ENCODE peak calls at places on chromosome 9, in five cellular contexts. K, P, Z, L and D are unnamed samples.

GRCh38 chr9:109474944-109475343 is 23.2 kb downstream of the PTPN3 start:
- DNase-seq in K (no peak), P (no peak), Z (no peak), L (no peak), D (no peak)

GRCh38 chr9:131954299-131954698 is 125.4 kb downstream of the MED27 start:
- DNase-seq in K (no peak), P (no peak), Z (no peak), L (no peak), D (no peak)

GRCh38 chr9:124255222-124255621 is 2.5 kb upstream of the NEK6 start:
- DNase-seq in K (no peak), P (no peak), Z (no peak), L (no peak), D (no peak)

GRCh38 chr9:16032799-16033198 is 480.0 kb downstream of the CCDC171 start:
- DNase-seq in K (no peak), P (no peak), Z (no peak), L (no peak), D (no peak)

GRCh38 chr9:88303785-88304495 is 84.3 kb upstream of the SPIN1 start:
- DNase-seq in K (no peak), P (no peak), Z (no peak), L (no peak), D (no peak)

GRCh38 chr9:14690986-14691730 is 2.1 kb downstream of the ZDHHC21 start:
- DNase-seq in K (peak; percentile 48), P (no peak), Z (no peak), L (no peak), D (no peak)

GRCh38 chr9:6171667-6172066 is 43.9 kb upstream of the IL33 start:
- DNase-seq in K (no peak), P (no peak), Z (no peak), L (no peak), D (no peak)

GRCh38 chr9:91253488-91253887 is 108.2 kb downstream of the AUH start:
- DNase-seq in K (no peak), P (peak; percentile 5), Z (no peak), L (no peak), D (no peak)

GRCh38 chr9:135281661-135282000 is 194.2 kb downstream of the OLFM1 start:
- DNase-seq in K (no peak), P (no peak), Z (no peak), L (no peak), D (no peak)

GRCh38 chr9:100473271-100474081 is 527 bp downstream of the TMEFF1 start:
- DNase-seq in K (peak; percentile 48), P (peak; percentile 30), Z (peak; percentile 36), L (no peak), D (peak; percentile 67)

GRCh38 chr9:96256800-96257199 is 45.2 kb downstream of the HSD17B3 start:
- DNase-seq in K (peak; percentile 23), P (no peak), Z (no peak), L (no peak), D (no peak)

GRCh38 chr9:120366646-120367019 is 213.3 kb downstream of the CDK5RAP2 start:
- DNase-seq in K (peak; percentile 83), P (no peak), Z (no peak), L (no peak), D (no peak)

GRCh38 chr9:73118898-73119554 is 32.6 kb upstream of the ANXA1 start:
- DNase-seq in K (peak; percentile 74), P (no peak), Z (no peak), L (no peak), D (no peak)

GRCh38 chr9:36144322-36145206 is 8.0 kb downstream of the GLIPR2 start:
- DNase-seq in K (no peak), P (no peak), Z (no peak), L (no peak), D (no peak)

GRCh38 chr9:73872693-73873092 is 624.4 kb upstream of the RORB start:
- DNase-seq in K (no peak), P (no peak), Z (no peak), L (no peak), D (no peak)

GRCh38 chr9:114446036-114446435 is 58.3 kb upstream of the AKNA start:
- DNase-seq in K (peak; percentile 63), P (no peak), Z (no peak), L (no peak), D (no peak)

GRCh38 chr9:109010676-109011655 is 2.3 kb downstream of the CTNNAL1 start:
- DNase-seq in K (peak; percentile 91), P (no peak), Z (no peak), L (peak; percentile 15), D (no peak)

GRCh38 chr9:135370411-135371375 is 108.9 kb upstream of the PPP1R26 start:
- DNase-seq in K (no peak), P (no peak), Z (no peak), L (no peak), D (no peak)

GRCh38 chr9:134236001-134236421 is 71.6 kb upstream of the RNU6ATAC start:
- DNase-seq in K (no peak), P (no peak), Z (no peak), L (no peak), D (no peak)

GRCh38 chr9:96618209-96619108 is 1.2 kb downstream of the CDC14B start:
- DNase-seq in K (peak; percentile 10), P (peak; percentile 15), Z (peak; percentile 42), L (peak; percentile 40), D (no peak)

GRCh38 chr9:37739222-37739621 is 14.4 kb upstream of the TRMT10B start:
- DNase-seq in K (no peak), P (no peak), Z (no peak), L (no peak), D (no peak)

GRCh38 chr9:135137398-135137832 is 49.9 kb downstream of the OLFM1 start:
- DNase-seq in K (no peak), P (no peak), Z (peak; percentile 66), L (no peak), D (no peak)

GRCh38 chr9:33315371-33315770 is 25.1 kb downstream of the NFX1 start:
- DNase-seq in K (no peak), P (no peak), Z (no peak), L (no peak), D (no peak)

GRCh38 chr9:135937521-135938489 is 23.4 kb downstream of the UBAC1 start:
- DNase-seq in K (no peak), P (no peak), Z (no peak), L (no peak), D (no peak)

GRCh38 chr9:119773823-119774222 is 404.6 kb upstream of the BRINP1 start:
- DNase-seq in K (no peak), P (no peak), Z (no peak), L (no peak), D (no peak)

GRCh38 chr9:97900738-97901565 is 21.3 kb downstream of the TRMO start:
- DNase-seq in K (peak; percentile 45), P (peak; percentile 40), Z (no peak), L (no peak), D (no peak)

GRCh38 chr9:124333180-124333579 is 75.4 kb downstream of the NEK6 start:
- DNase-seq in K (no peak), P (no peak), Z (no peak), L (no peak), D (no peak)

GRCh38 chr9:2228132-2228531 is 213.0 kb downstream of the SMARCA2 start:
- DNase-seq in K (peak; percentile 18), P (no peak), Z (peak; percentile 45), L (no peak), D (peak; percentile 9)

GRCh38 chr9:135010363-135010860 is 77.1 kb upstream of the OLFM1 start:
- DNase-seq in K (no peak), P (no peak), Z (no peak), L (no peak), D (no peak)

GRCh38 chr9:35156781-35157180 is 5.0 kb upstream of the UNC13B start:
- DNase-seq in K (no peak), P (no peak), Z (no peak), L (no peak), D (no peak)

GRCh38 chr9:87662808-87663528 is 63.0 kb upstream of the CTSL start:
- DNase-seq in K (peak; percentile 74), P (peak; percentile 21), Z (peak; percentile 72), L (peak; percentile 78), D (peak; percentile 24)

GRCh38 chr9:77783518-77783917 is 135.4 kb upstream of the GNA14 start:
- DNase-seq in K (peak; percentile 70), P (no peak), Z (no peak), L (no peak), D (no peak)

GRCh38 chr9:79490657-79491250 is 81.0 kb upstream of the TLE4 start:
- DNase-seq in K (no peak), P (no peak), Z (no peak), L (no peak), D (no peak)

GRCh38 chr9:18658764-18659705 is 185.1 kb downstream of the ADAMTSL1 start:
- DNase-seq in K (peak; percentile 71), P (no peak), Z (no peak), L (no peak), D (no peak)

GRCh38 chr9:127423591-127423933 is 620 bp upstream of the ZNF79 start:
- DNase-seq in K (no peak), P (no peak), Z (no peak), L (no peak), D (no peak)
- H3K27ac ChIP-seq in K (peak overlapping the region; percentile 79), P (peak overlapping the region; percentile 83), Z (peak overlapping the region; percentile 94), L (peak overlapping the region; percentile 88), D (peak overlapping the region; percentile 94)

GRCh38 chr9:111984075-111984802 is 87.6 kb downstream of the UGCG start:
- DNase-seq in K (no peak), P (no peak), Z (no peak), L (no peak), D (no peak)

GRCh38 chr9:111991179-111991578 is 94.6 kb downstream of the UGCG start:
- DNase-seq in K (no peak), P (no peak), Z (no peak), L (no peak), D (no peak)

GRCh38 chr9:111985315-111985714 is 88.7 kb downstream of the UGCG start:
- DNase-seq in K (no peak), P (no peak), Z (no peak), L (no peak), D (no peak)

GRCh38 chr9:111983484-111983908 is 86.9 kb downstream of the UGCG start:
- DNase-seq in K (no peak), P (no peak), Z (no peak), L (no peak), D (no peak)

GRCh38 chr9:111986035-111986556 is 89.5 kb downstream of the UGCG start:
- DNase-seq in K (peak; percentile 46), P (no peak), Z (no peak), L (peak; percentile 34), D (no peak)
- H3K27ac ChIP-seq in K (no peak overlapping the region), P (no peak overlapping the region), Z (no peak overlapping the region), L (no peak overlapping the region), D (no peak overlapping the region)

DNA sequence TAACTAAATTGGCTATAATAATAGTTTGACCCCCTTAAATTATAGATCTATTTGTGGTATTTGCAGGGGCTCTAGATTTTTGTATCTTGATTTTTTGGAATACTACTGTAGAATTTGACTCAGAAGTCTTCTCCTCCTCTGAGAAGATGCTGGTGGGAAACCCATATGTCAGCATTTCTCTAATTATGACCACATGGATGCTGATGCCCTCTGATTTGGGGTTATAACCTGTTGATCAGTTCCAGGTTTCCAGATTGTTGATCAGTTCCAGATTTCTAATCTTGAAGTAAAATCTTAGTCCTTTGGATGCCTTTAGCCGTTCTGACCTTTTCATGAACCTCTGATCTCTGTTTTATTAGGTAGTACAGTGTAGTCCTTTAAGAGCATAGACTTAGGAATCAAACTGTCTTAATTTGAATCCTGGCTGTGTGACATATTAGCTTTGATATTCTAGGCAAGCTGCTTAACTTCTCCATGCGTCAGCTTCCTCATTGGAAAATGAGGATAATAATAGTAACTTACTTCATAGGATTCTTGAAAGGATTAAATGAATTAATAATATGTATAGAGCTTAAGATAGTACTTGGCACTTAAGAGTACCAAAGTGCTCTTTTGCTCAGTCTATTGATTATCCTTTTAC is 8.1 kb downstream of the FSD1L start:
- DNase-seq in K (no peak), P (no peak), Z (no peak), L (no peak), D (no peak)
- H3K27ac ChIP-seq in K (no peak overlapping the region), P (no peak overlapping the region), Z (no peak overlapping the region), L (no peak overlapping the region), D (no peak overlapping the region)

GRCh38 chr9:137027369-137028012 is 546 bp downstream of the ABCA2 start:
- DNase-seq in K (no peak), P (no peak), Z (no peak), L (no peak), D (no peak)
- H3K27ac ChIP-seq in K (no peak overlapping the region), P (no peak overlapping the region), Z (peak overlapping the region; percentile 100), L (peak overlapping the region; percentile 35), D (peak overlapping the region; percentile 100)